ENCODE peak calls at places on chromosomes 1 and 21, in nine cellular contexts. One of them, this sample, is unnamed.

GRCh38 chr1:30449003-30449402 is 274.4 kb downstream of the MATN1 start:
- DNase-seq in pulmonary artery endothelial cell: no peak
- DNase-seq in HCT116: no peak
- DNase-seq in IMR-90: no peak
- DNase-seq in CD4-positive, alpha-beta memory T cell: no peak
- DNase-seq in naive thymus-derived CD4-positive, alpha-beta T cell: no peak
- DNase-seq in endodermal cell: no peak
- DNase-seq in NCI-H2171: no peak
- DNase-seq in activated CD4-positive, alpha-beta T cell treated with anti-CD3 and anti-CD28 coated beads, Interleukin-2, amount 10 ng/mL, durations not matched to agents 7 days and 5 days: no peak
- DNase-seq in this sample: no peak

GRCh38 chr1:72438270-72438669 is 155.9 kb upstream of the NEGR1 start:
- DNase-seq in NCI-H2171: no peak
- DNase-seq in IMR-90: peak; percentile 32
- DNase-seq in pulmonary artery endothelial cell: no peak
- DNase-seq in endodermal cell: no peak
- DNase-seq in CD4-positive, alpha-beta memory T cell: no peak
- DNase-seq in naive thymus-derived CD4-positive, alpha-beta T cell: no peak
- DNase-seq in HCT116: no peak
- DNase-seq in activated CD4-positive, alpha-beta T cell treated with anti-CD3 and anti-CD28 coated beads, Interleukin-2, amount 10 ng/mL, durations not matched to agents 7 days and 5 days: no peak
- DNase-seq in this sample: no peak

GRCh38 chr21:15850645-15851044 is 120.9 kb downstream of the USP25 start:
- DNase-seq in naive thymus-derived CD4-positive, alpha-beta T cell: no peak
- DNase-seq in activated CD4-positive, alpha-beta T cell treated with anti-CD3 and anti-CD28 coated beads, Interleukin-2, amount 10 ng/mL, durations not matched to agents 7 days and 5 days: no peak
- DNase-seq in endodermal cell: no peak
- DNase-seq in HCT116: no peak
- DNase-seq in NCI-H2171: no peak
- DNase-seq in CD4-positive, alpha-beta memory T cell: no peak
- DNase-seq in IMR-90: peak; percentile 72
- DNase-seq in pulmonary artery endothelial cell: peak; percentile 68
- DNase-seq in this sample: no peak

GRCh38 chr1:158112994-158113758 is 67.5 kb upstream of the CD1D start:
- DNase-seq in HCT116: no peak
- DNase-seq in NCI-H2171: no peak
- DNase-seq in pulmonary artery endothelial cell: no peak
- DNase-seq in CD4-positive, alpha-beta memory T cell: no peak
- DNase-seq in IMR-90: peak; percentile 15
- DNase-seq in endodermal cell: peak; percentile 85
- DNase-seq in naive thymus-derived CD4-positive, alpha-beta T cell: peak; percentile 40
- DNase-seq in activated CD4-positive, alpha-beta T cell treated with anti-CD3 and anti-CD28 coated beads, Interleukin-2, amount 10 ng/mL, durations not matched to agents 7 days and 5 days: peak; percentile 16
- DNase-seq in this sample: peak; percentile 33

GRCh38 chr1:238589843-238590435 is 699.2 kb upstream of the ZP4 start:
- DNase-seq in naive thymus-derived CD4-positive, alpha-beta T cell: no peak
- DNase-seq in pulmonary artery endothelial cell: no peak
- DNase-seq in endodermal cell: no peak
- DNase-seq in HCT116: no peak
- DNase-seq in IMR-90: peak; percentile 57
- DNase-seq in NCI-H2171: no peak
- DNase-seq in activated CD4-positive, alpha-beta T cell treated with anti-CD3 and anti-CD28 coated beads, Interleukin-2, amount 10 ng/mL, durations not matched to agents 7 days and 5 days: no peak
- DNase-seq in CD4-positive, alpha-beta memory T cell: peak; percentile 17
- DNase-seq in this sample: no peak

GRCh38 chr1:180309338-180309737 is 79.3 kb downstream of the LHX4 start:
- DNase-seq in IMR-90: peak; percentile 74
- DNase-seq in HCT116: no peak
- DNase-seq in pulmonary artery endothelial cell: no peak
- DNase-seq in activated CD4-positive, alpha-beta T cell treated with anti-CD3 and anti-CD28 coated beads, Interleukin-2, amount 10 ng/mL, durations not matched to agents 7 days and 5 days: no peak
- DNase-seq in endodermal cell: no peak
- DNase-seq in naive thymus-derived CD4-positive, alpha-beta T cell: no peak
- DNase-seq in CD4-positive, alpha-beta memory T cell: no peak
- DNase-seq in NCI-H2171: no peak
- DNase-seq in this sample: no peak

GRCh38 chr1:37100310-37100709 is 66.0 kb upstream of the GRIK3 start:
- DNase-seq in endodermal cell: no peak
- DNase-seq in activated CD4-positive, alpha-beta T cell treated with anti-CD3 and anti-CD28 coated beads, Interleukin-2, amount 10 ng/mL, durations not matched to agents 7 days and 5 days: no peak
- DNase-seq in NCI-H2171: no peak
- DNase-seq in IMR-90: no peak
- DNase-seq in CD4-positive, alpha-beta memory T cell: no peak
- DNase-seq in HCT116: no peak
- DNase-seq in naive thymus-derived CD4-positive, alpha-beta T cell: no peak
- DNase-seq in pulmonary artery endothelial cell: no peak
- DNase-seq in this sample: no peak

GRCh38 chr1:38046333-38046883 is at the start of gene POU3F1:
- DNase-seq in endodermal cell: no peak
- DNase-seq in pulmonary artery endothelial cell: no peak
- DNase-seq in NCI-H2171: no peak
- DNase-seq in naive thymus-derived CD4-positive, alpha-beta T cell: peak; percentile 16
- DNase-seq in CD4-positive, alpha-beta memory T cell: no peak
- DNase-seq in HCT116: no peak
- DNase-seq in activated CD4-positive, alpha-beta T cell treated with anti-CD3 and anti-CD28 coated beads, Interleukin-2, amount 10 ng/mL, durations not matched to agents 7 days and 5 days: no peak
- DNase-seq in IMR-90: no peak
- DNase-seq in this sample: no peak

GRCh38 chr1:42686418-42686817 is 4.2 kb downstream of the YBX1 start:
- DNase-seq in pulmonary artery endothelial cell: no peak
- DNase-seq in HCT116: no peak
- DNase-seq in endodermal cell: no peak
- DNase-seq in CD4-positive, alpha-beta memory T cell: no peak
- DNase-seq in IMR-90: no peak
- DNase-seq in naive thymus-derived CD4-positive, alpha-beta T cell: no peak
- DNase-seq in activated CD4-positive, alpha-beta T cell treated with anti-CD3 and anti-CD28 coated beads, Interleukin-2, amount 10 ng/mL, durations not matched to agents 7 days and 5 days: no peak
- DNase-seq in NCI-H2171: no peak
- DNase-seq in this sample: no peak

GRCh38 chr1:76068542-76068941 is 6.0 kb upstream of the ST6GALNAC3 start:
- DNase-seq in HCT116: no peak
- DNase-seq in pulmonary artery endothelial cell: peak; percentile 63
- DNase-seq in NCI-H2171: no peak
- DNase-seq in IMR-90: peak; percentile 52
- DNase-seq in endodermal cell: no peak
- DNase-seq in CD4-positive, alpha-beta memory T cell: no peak
- DNase-seq in naive thymus-derived CD4-positive, alpha-beta T cell: no peak
- DNase-seq in activated CD4-positive, alpha-beta T cell treated with anti-CD3 and anti-CD28 coated beads, Interleukin-2, amount 10 ng/mL, durations not matched to agents 7 days and 5 days: no peak
- DNase-seq in this sample: no peak

GRCh38 chr21:44331650-44332306 is 7.4 kb downstream of the CFAP410 start:
- DNase-seq in pulmonary artery endothelial cell: no peak
- DNase-seq in endodermal cell: no peak
- DNase-seq in CD4-positive, alpha-beta memory T cell: no peak
- DNase-seq in HCT116: no peak
- DNase-seq in activated CD4-positive, alpha-beta T cell treated with anti-CD3 and anti-CD28 coated beads, Interleukin-2, amount 10 ng/mL, durations not matched to agents 7 days and 5 days: no peak
- DNase-seq in IMR-90: peak; percentile 15
- DNase-seq in naive thymus-derived CD4-positive, alpha-beta T cell: no peak
- DNase-seq in NCI-H2171: peak; percentile 78
- DNase-seq in this sample: no peak

GRCh38 chr1:212010004-212010403 is 25.4 kb downstream of the INTS7 start:
- DNase-seq in IMR-90: peak; percentile 58
- DNase-seq in NCI-H2171: no peak
- DNase-seq in pulmonary artery endothelial cell: no peak
- DNase-seq in naive thymus-derived CD4-positive, alpha-beta T cell: no peak
- DNase-seq in HCT116: no peak
- DNase-seq in activated CD4-positive, alpha-beta T cell treated with anti-CD3 and anti-CD28 coated beads, Interleukin-2, amount 10 ng/mL, durations not matched to agents 7 days and 5 days: no peak
- DNase-seq in CD4-positive, alpha-beta memory T cell: no peak
- DNase-seq in endodermal cell: no peak
- DNase-seq in this sample: no peak

GRCh38 chr1:6471086-6471841 is 5.3 kb upstream of the TNFRSF25 start:
- DNase-seq in NCI-H2171: no peak
- DNase-seq in HCT116: peak; percentile 58
- DNase-seq in pulmonary artery endothelial cell: no peak
- DNase-seq in endodermal cell: peak; percentile 89
- DNase-seq in activated CD4-positive, alpha-beta T cell treated with anti-CD3 and anti-CD28 coated beads, Interleukin-2, amount 10 ng/mL, durations not matched to agents 7 days and 5 days: no peak
- DNase-seq in IMR-90: no peak
- DNase-seq in CD4-positive, alpha-beta memory T cell: no peak
- DNase-seq in naive thymus-derived CD4-positive, alpha-beta T cell: no peak
- DNase-seq in this sample: no peak

GRCh38 chr1:21909787-21910503 is 27.2 kb downstream of the HSPG2 start:
- DNase-seq in CD4-positive, alpha-beta memory T cell: no peak
- DNase-seq in IMR-90: peak; percentile 60
- DNase-seq in endodermal cell: no peak
- DNase-seq in HCT116: no peak
- DNase-seq in activated CD4-positive, alpha-beta T cell treated with anti-CD3 and anti-CD28 coated beads, Interleukin-2, amount 10 ng/mL, durations not matched to agents 7 days and 5 days: no peak
- DNase-seq in pulmonary artery endothelial cell: peak; percentile 92
- DNase-seq in naive thymus-derived CD4-positive, alpha-beta T cell: peak; percentile 8
- DNase-seq in NCI-H2171: no peak
- DNase-seq in this sample: no peak

GRCh38 chr1:44909949-44910594 is 67.0 kb upstream of the PTCH2 start:
- DNase-seq in naive thymus-derived CD4-positive, alpha-beta T cell: no peak
- DNase-seq in pulmonary artery endothelial cell: no peak
- DNase-seq in endodermal cell: no peak
- DNase-seq in NCI-H2171: no peak
- DNase-seq in CD4-positive, alpha-beta memory T cell: no peak
- DNase-seq in activated CD4-positive, alpha-beta T cell treated with anti-CD3 and anti-CD28 coated beads, Interleukin-2, amount 10 ng/mL, durations not matched to agents 7 days and 5 days: no peak
- DNase-seq in HCT116: no peak
- DNase-seq in IMR-90: no peak
- DNase-seq in this sample: no peak

GRCh38 chr1:223022641-223023473 is 120.2 kb downstream of the TLR5 start:
- DNase-seq in endodermal cell: peak; percentile 91
- DNase-seq in pulmonary artery endothelial cell: no peak
- DNase-seq in activated CD4-positive, alpha-beta T cell treated with anti-CD3 and anti-CD28 coated beads, Interleukin-2, amount 10 ng/mL, durations not matched to agents 7 days and 5 days: no peak
- DNase-seq in HCT116: no peak
- DNase-seq in naive thymus-derived CD4-positive, alpha-beta T cell: no peak
- DNase-seq in CD4-positive, alpha-beta memory T cell: no peak
- DNase-seq in IMR-90: no peak
- DNase-seq in NCI-H2171: peak; percentile 72
- DNase-seq in this sample: no peak

GRCh38 chr21:16605588-16605987 is 875.8 kb downstream of the USP25 start:
- DNase-seq in activated CD4-positive, alpha-beta T cell treated with anti-CD3 and anti-CD28 coated beads, Interleukin-2, amount 10 ng/mL, durations not matched to agents 7 days and 5 days: no peak
- DNase-seq in pulmonary artery endothelial cell: no peak
- DNase-seq in NCI-H2171: no peak
- DNase-seq in HCT116: no peak
- DNase-seq in naive thymus-derived CD4-positive, alpha-beta T cell: no peak
- DNase-seq in CD4-positive, alpha-beta memory T cell: no peak
- DNase-seq in endodermal cell: no peak
- DNase-seq in IMR-90: no peak
- DNase-seq in this sample: no peak

GRCh38 chr1:92277105-92277504 is 21.7 kb downstream of the GLMN start:
- DNase-seq in activated CD4-positive, alpha-beta T cell treated with anti-CD3 and anti-CD28 coated beads, Interleukin-2, amount 10 ng/mL, durations not matched to agents 7 days and 5 days: no peak
- DNase-seq in NCI-H2171: no peak
- DNase-seq in CD4-positive, alpha-beta memory T cell: no peak
- DNase-seq in pulmonary artery endothelial cell: no peak
- DNase-seq in HCT116: no peak
- DNase-seq in naive thymus-derived CD4-positive, alpha-beta T cell: no peak
- DNase-seq in endodermal cell: no peak
- DNase-seq in IMR-90: peak; percentile 91
- DNase-seq in this sample: no peak

GRCh38 chr1:88922214-88922613 is 30.8 kb upstream of the GTF2B start:
- DNase-seq in naive thymus-derived CD4-positive, alpha-beta T cell: no peak
- DNase-seq in endodermal cell: peak; percentile 70
- DNase-seq in IMR-90: no peak
- DNase-seq in HCT116: no peak
- DNase-seq in pulmonary artery endothelial cell: no peak
- DNase-seq in NCI-H2171: no peak
- DNase-seq in CD4-positive, alpha-beta memory T cell: no peak
- DNase-seq in activated CD4-positive, alpha-beta T cell treated with anti-CD3 and anti-CD28 coated beads, Interleukin-2, amount 10 ng/mL, durations not matched to agents 7 days and 5 days: no peak
- DNase-seq in this sample: no peak

GRCh38 chr1:61139324-61140055 is 57.1 kb downstream of the NFIA start:
- DNase-seq in CD4-positive, alpha-beta memory T cell: no peak
- DNase-seq in endodermal cell: no peak
- DNase-seq in activated CD4-positive, alpha-beta T cell treated with anti-CD3 and anti-CD28 coated beads, Interleukin-2, amount 10 ng/mL, durations not matched to agents 7 days and 5 days: no peak
- DNase-seq in HCT116: no peak
- DNase-seq in IMR-90: peak; percentile 20
- DNase-seq in pulmonary artery endothelial cell: peak; percentile 8
- DNase-seq in naive thymus-derived CD4-positive, alpha-beta T cell: no peak
- DNase-seq in NCI-H2171: peak; percentile 61
- DNase-seq in this sample: no peak

GRCh38 chr1:63984257-63984626 is 210.4 kb downstream of the ROR1 start:
- DNase-seq in endodermal cell: no peak
- DNase-seq in activated CD4-positive, alpha-beta T cell treated with anti-CD3 and anti-CD28 coated beads, Interleukin-2, amount 10 ng/mL, durations not matched to agents 7 days and 5 days: no peak
- DNase-seq in naive thymus-derived CD4-positive, alpha-beta T cell: no peak
- DNase-seq in CD4-positive, alpha-beta memory T cell: no peak
- DNase-seq in IMR-90: peak; percentile 22
- DNase-seq in NCI-H2171: no peak
- DNase-seq in HCT116: no peak
- DNase-seq in pulmonary artery endothelial cell: no peak
- DNase-seq in this sample: no peak

GRCh38 chr1:192713921-192714320 is 78.0 kb downstream of the RGS13 start:
- DNase-seq in pulmonary artery endothelial cell: no peak
- DNase-seq in IMR-90: no peak
- DNase-seq in CD4-positive, alpha-beta memory T cell: no peak
- DNase-seq in NCI-H2171: no peak
- DNase-seq in HCT116: no peak
- DNase-seq in endodermal cell: no peak
- DNase-seq in naive thymus-derived CD4-positive, alpha-beta T cell: no peak
- DNase-seq in activated CD4-positive, alpha-beta T cell treated with anti-CD3 and anti-CD28 coated beads, Interleukin-2, amount 10 ng/mL, durations not matched to agents 7 days and 5 days: no peak
- DNase-seq in this sample: no peak

GRCh38 chr1:165928075-165928731 is 100.8 kb downstream of the UCK2 start:
- DNase-seq in naive thymus-derived CD4-positive, alpha-beta T cell: peak; percentile 13
- DNase-seq in HCT116: peak; percentile 39
- DNase-seq in pulmonary artery endothelial cell: peak; percentile 13
- DNase-seq in endodermal cell: peak; percentile 73
- DNase-seq in activated CD4-positive, alpha-beta T cell treated with anti-CD3 and anti-CD28 coated beads, Interleukin-2, amount 10 ng/mL, durations not matched to agents 7 days and 5 days: peak; percentile 73
- DNase-seq in NCI-H2171: peak; percentile 24
- DNase-seq in IMR-90: peak; percentile 56
- DNase-seq in CD4-positive, alpha-beta memory T cell: no peak
- DNase-seq in this sample: peak; percentile 17

GRCh38 chr1:32289256-32289655 is 2.6 kb upstream of the HDAC1 start:
- DNase-seq in IMR-90: no peak
- DNase-seq in NCI-H2171: no peak
- DNase-seq in activated CD4-positive, alpha-beta T cell treated with anti-CD3 and anti-CD28 coated beads, Interleukin-2, amount 10 ng/mL, durations not matched to agents 7 days and 5 days: no peak
- DNase-seq in pulmonary artery endothelial cell: no peak
- DNase-seq in naive thymus-derived CD4-positive, alpha-beta T cell: no peak
- DNase-seq in endodermal cell: no peak
- DNase-seq in HCT116: no peak
- DNase-seq in CD4-positive, alpha-beta memory T cell: no peak
- DNase-seq in this sample: no peak

GRCh38 chr21:45209046-45209445 is 78.6 kb downstream of the POFUT2 start:
- DNase-seq in pulmonary artery endothelial cell: no peak
- DNase-seq in NCI-H2171: no peak
- DNase-seq in HCT116: no peak
- DNase-seq in CD4-positive, alpha-beta memory T cell: no peak
- DNase-seq in activated CD4-positive, alpha-beta T cell treated with anti-CD3 and anti-CD28 coated beads, Interleukin-2, amount 10 ng/mL, durations not matched to agents 7 days and 5 days: no peak
- DNase-seq in naive thymus-derived CD4-positive, alpha-beta T cell: no peak
- DNase-seq in endodermal cell: no peak
- DNase-seq in IMR-90: peak; percentile 87
- DNase-seq in this sample: no peak

GRCh38 chr1:150507912-150508864 is at the start of gene ECM1:
- DNase-seq in CD4-positive, alpha-beta memory T cell: no peak
- DNase-seq in IMR-90: peak; percentile 84
- DNase-seq in endodermal cell: peak; percentile 68
- DNase-seq in pulmonary artery endothelial cell: peak; percentile 26
- DNase-seq in naive thymus-derived CD4-positive, alpha-beta T cell: no peak
- DNase-seq in HCT116: no peak
- DNase-seq in NCI-H2171: no peak
- DNase-seq in activated CD4-positive, alpha-beta T cell treated with anti-CD3 and anti-CD28 coated beads, Interleukin-2, amount 10 ng/mL, durations not matched to agents 7 days and 5 days: no peak
- DNase-seq in this sample: no peak

GRCh38 chr1:157968503-157968902 is 24.9 kb upstream of the KIRREL1 start:
- DNase-seq in CD4-positive, alpha-beta memory T cell: no peak
- DNase-seq in activated CD4-positive, alpha-beta T cell treated with anti-CD3 and anti-CD28 coated beads, Interleukin-2, amount 10 ng/mL, durations not matched to agents 7 days and 5 days: no peak
- DNase-seq in pulmonary artery endothelial cell: no peak
- DNase-seq in naive thymus-derived CD4-positive, alpha-beta T cell: no peak
- DNase-seq in IMR-90: peak; percentile 85
- DNase-seq in HCT116: no peak
- DNase-seq in endodermal cell: no peak
- DNase-seq in NCI-H2171: no peak
- DNase-seq in this sample: no peak

GRCh38 chr1:36934061-36934460 is 100.3 kb downstream of the GRIK3 start:
- DNase-seq in activated CD4-positive, alpha-beta T cell treated with anti-CD3 and anti-CD28 coated beads, Interleukin-2, amount 10 ng/mL, durations not matched to agents 7 days and 5 days: no peak
- DNase-seq in CD4-positive, alpha-beta memory T cell: no peak
- DNase-seq in endodermal cell: no peak
- DNase-seq in pulmonary artery endothelial cell: no peak
- DNase-seq in IMR-90: no peak
- DNase-seq in naive thymus-derived CD4-positive, alpha-beta T cell: no peak
- DNase-seq in HCT116: no peak
- DNase-seq in NCI-H2171: no peak
- DNase-seq in this sample: no peak

GRCh38 chr1:9402256-9402616 is 109.5 kb downstream of the SPSB1 start:
- DNase-seq in pulmonary artery endothelial cell: no peak
- DNase-seq in endodermal cell: no peak
- DNase-seq in activated CD4-positive, alpha-beta T cell treated with anti-CD3 and anti-CD28 coated beads, Interleukin-2, amount 10 ng/mL, durations not matched to agents 7 days and 5 days: no peak
- DNase-seq in naive thymus-derived CD4-positive, alpha-beta T cell: no peak
- DNase-seq in IMR-90: no peak
- DNase-seq in CD4-positive, alpha-beta memory T cell: no peak
- DNase-seq in NCI-H2171: no peak
- DNase-seq in HCT116: no peak
- DNase-seq in this sample: no peak

GRCh38 chr1:53346007-53346813 is 18.3 kb upstream of the LRP8 start:
- DNase-seq in naive thymus-derived CD4-positive, alpha-beta T cell: no peak
- DNase-seq in pulmonary artery endothelial cell: no peak
- DNase-seq in IMR-90: no peak
- DNase-seq in NCI-H2171: no peak
- DNase-seq in HCT116: no peak
- DNase-seq in CD4-positive, alpha-beta memory T cell: no peak
- DNase-seq in endodermal cell: peak; percentile 37
- DNase-seq in activated CD4-positive, alpha-beta T cell treated with anti-CD3 and anti-CD28 coated beads, Interleukin-2, amount 10 ng/mL, durations not matched to agents 7 days and 5 days: no peak
- DNase-seq in this sample: no peak

GRCh38 chr1:39149509-39149908 is 55.0 kb upstream of the MACF1 start:
- DNase-seq in activated CD4-positive, alpha-beta T cell treated with anti-CD3 and anti-CD28 coated beads, Interleukin-2, amount 10 ng/mL, durations not matched to agents 7 days and 5 days: no peak
- DNase-seq in endodermal cell: no peak
- DNase-seq in NCI-H2171: no peak
- DNase-seq in IMR-90: no peak
- DNase-seq in pulmonary artery endothelial cell: no peak
- DNase-seq in naive thymus-derived CD4-positive, alpha-beta T cell: no peak
- DNase-seq in HCT116: no peak
- DNase-seq in CD4-positive, alpha-beta memory T cell: no peak
- DNase-seq in this sample: no peak